ENCODE peak calls at places on chromosomes 6 and 20, in seven cellular contexts. H, R, G, Q, W, Y and V are unnamed samples. For H3K27me3, the result is how much of the 10 kb centered on the place peaks cover.

GRCh38 chr6:87237804-87238203 is 82.4 kb downstream of the ZNF292 start:
- DNase-seq in H (no peak), R (peak), G (no peak), Q (no peak), W (no peak), Y (no peak), V (no peak)

GRCh38 chr6:117506180-117506835 is 23.8 kb downstream of the DCBLD1 start:
- DNase-seq in H (no peak), R (no peak), G (no peak), Q (no peak), W (no peak), Y (no peak), V (no peak)

GRCh38 chr20:1671891-1672669 is 14.5 kb upstream of the SIRPG start:
- DNase-seq in H (no peak), R (no peak), G (no peak), Q (no peak), W (no peak), Y (no peak), V (no peak)

GRCh38 chr6:168441434-168442391 is 729 bp downstream of the SMOC2 start:
- DNase-seq in H (no peak), R (no peak), G (no peak), Q (no peak), W (no peak), Y (peak), V (no peak)

GRCh38 chr6:143394351-143394750 is 56.1 kb downstream of the ADAT2 start:
- DNase-seq in H (no peak), R (no peak), G (no peak), Q (no peak), W (no peak), Y (no peak), V (no peak)

GRCh38 chr6:155939253-155939652 is 483.6 kb upstream of the NOX3 start:
- DNase-seq in H (no peak), R (no peak), G (no peak), Q (no peak), W (no peak), Y (no peak), V (no peak)

GRCh38 chr6:57262901-57263694 is 41.0 kb upstream of the RAB23 start:
- DNase-seq in H (no peak), R (no peak), G (peak), Q (no peak), W (no peak), Y (peak), V (no peak)

GRCh38 chr6:39310542-39310941 is 3.7 kb downstream of the KCNK17 start:
- DNase-seq in H (no peak), R (no peak), G (no peak), Q (no peak), W (no peak), Y (no peak), V (no peak)

GRCh38 chr6:37583261-37583660 is 83.6 kb upstream of the CCDC167 start:
- DNase-seq in H (no peak), R (no peak), G (no peak), Q (no peak), W (no peak), Y (no peak), V (no peak)

GRCh38 chr6:73521351-73522254 is 771 bp upstream of the EEF1A1 start:
- DNase-seq in H (peak), R (no peak), G (peak), Q (peak), W (peak), Y (no peak), V (peak)

GRCh38 chr6:36067374-36068011 is 39.9 kb downstream of the MAPK14 start:
- DNase-seq in H (no peak), R (no peak), G (no peak), Q (no peak), W (no peak), Y (no peak), V (no peak)

GRCh38 chr6:118776607-118777549 is 117.1 kb upstream of the ASF1A start:
- DNase-seq in H (peak), R (peak), G (no peak), Q (peak), W (no peak), Y (peak), V (no peak)

GRCh38 chr20:37408202-37408929 is 62.4 kb downstream of the SRC start:
- DNase-seq in H (no peak), R (no peak), G (no peak), Q (no peak), W (peak), Y (no peak), V (no peak)
- H3K27ac ChIP-seq in H (no peak), R (no peak), G (no peak), Q (no peak), W (no peak), Y (no peak), V (no peak)

GRCh38 chr6:13398421-13398994 is 70.2 kb upstream of the TBC1D7 start:
- DNase-seq in H (no peak), R (no peak), G (no peak), Q (no peak), W (no peak), Y (no peak), V (no peak)

GRCh38 chr6:13398081-13398406 is 69.7 kb upstream of the TBC1D7 start:
- DNase-seq in H (no peak), R (no peak), G (no peak), Q (no peak), W (no peak), Y (no peak), V (no peak)

GRCh38 chr6:13395272-13396237 is 67.2 kb upstream of the TBC1D7 start:
- DNase-seq in H (no peak), R (no peak), G (peak), Q (peak), W (peak), Y (peak), V (peak)

GRCh38 chr6:13396241-13396792 is 68.0 kb upstream of the TBC1D7 start:
- DNase-seq in H (no peak), R (no peak), G (no peak), Q (no peak), W (no peak), Y (no peak), V (no peak)

GRCh38 chr6:13397359-13398080 is 69.2 kb upstream of the TBC1D7 start:
- DNase-seq in H (no peak), R (no peak), G (no peak), Q (no peak), W (no peak), Y (no peak), V (peak)
- H3K4me3 ChIP-seq in H (no peak), R (no peak), G (no peak), Q (no peak), W (no peak), Y (no peak), V (no peak)

DNA sequence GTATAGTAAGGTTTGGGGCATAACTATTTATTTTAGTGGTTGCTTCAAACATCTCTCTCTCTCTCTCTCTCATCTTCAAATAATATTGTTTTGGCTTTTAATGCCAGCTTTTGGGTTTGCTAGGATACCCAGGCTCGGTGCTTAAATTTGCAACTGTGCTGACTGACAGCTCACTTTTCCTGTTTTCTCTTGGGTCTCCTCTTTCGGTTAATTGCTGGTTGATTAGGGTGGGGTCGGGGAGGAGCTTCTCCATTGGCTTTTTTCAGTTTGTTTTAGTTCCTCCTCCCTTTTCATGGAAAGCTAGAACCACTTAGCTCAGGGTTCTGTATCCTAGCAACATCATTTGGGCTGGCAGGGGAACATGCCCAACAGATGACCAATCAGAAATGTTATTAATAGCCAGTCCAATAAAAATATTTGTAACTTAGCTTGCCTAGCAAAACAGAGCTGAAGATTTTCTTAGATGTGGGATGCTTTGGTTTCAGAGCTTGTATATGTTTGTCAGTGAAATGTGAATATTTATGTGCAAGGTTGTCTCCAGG is 11.3 kb downstream of the TFAP2B start:
- DNase-seq in H (no peak), R (no peak), G (no peak), Q (no peak), W (no peak), Y (no peak), V (no peak)
- H3K27me3 ChIP-seq in H (under half), R (under half), G (under half), Q (half or more), W (under half), Y (half or more), V (half or more)

DNA sequence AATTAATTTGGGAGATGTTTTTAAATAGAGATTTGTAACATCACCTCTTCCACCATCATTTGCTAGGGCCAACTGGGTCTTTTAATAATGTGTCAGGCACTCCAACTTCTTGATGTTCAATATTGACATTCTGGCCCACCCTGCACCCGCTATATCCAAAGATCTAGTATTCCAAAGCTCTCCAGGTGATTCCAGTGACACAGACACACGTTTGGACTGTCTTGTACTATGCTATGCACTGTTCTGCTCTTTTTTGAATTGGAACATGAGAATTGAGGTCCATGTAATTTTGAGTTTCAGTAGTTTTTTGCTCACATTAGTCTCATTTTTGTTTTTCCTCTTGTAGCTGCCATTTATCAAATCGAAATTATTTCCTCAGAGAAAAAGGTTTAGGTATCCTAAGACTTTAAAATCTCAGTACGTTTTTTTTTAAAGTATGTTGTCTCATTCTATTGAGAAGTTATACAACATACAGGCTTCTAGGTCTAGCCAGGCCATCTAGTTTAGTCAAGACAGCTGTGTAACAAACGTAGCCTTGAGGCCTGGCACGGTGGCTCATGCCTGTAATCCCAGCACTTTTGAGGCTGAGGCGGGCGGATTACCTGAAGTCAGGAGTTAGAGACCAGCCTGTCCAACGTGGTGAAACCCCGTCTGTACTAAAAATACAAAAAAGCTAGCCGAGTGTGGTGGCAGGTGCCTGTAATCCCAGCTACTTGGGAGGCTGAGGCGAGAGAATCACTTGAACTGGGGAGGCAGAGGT is 3.1 kb downstream of the BICRAL start:
- DNase-seq in H (no peak), R (no peak), G (no peak), Q (no peak), W (no peak), Y (no peak), V (no peak)
- H3K27ac ChIP-seq in H (peak), R (peak), G (peak), Q (peak), W (no peak), Y (peak), V (peak)